ENCODE peak calls at places on chromosomes 11 and 22, in nine cellular contexts. N is neural crest cell; S is brain microvascular endothelial cell; G is NCI-H345; E is activated CD4-positive, alpha-beta T cell treated with anti-CD3 and anti-CD28 coated beads, Interleukin-2, amount 50 U/mL, for 1 hour; M is naive thymus-derived CD8-positive, alpha-beta T cell; T is globus pallidus; Q is pancreas; Z is coronary artery. U is an unnamed sample.

GRCh38 chr11:110176366-110177056 is 83.3 kb downstream of the ZC3H12C start:
- DNase-seq in G (no peak), E (no peak), N (no peak), S (no peak), T (no peak), Z (no peak), M (no peak), Q (no peak), U (no peak)

GRCh38 chr22:49013707-49014106 is 814.0 kb downstream of the BRD1 start:
- DNase-seq in M (no peak), Q (no peak), N (no peak), G (no peak), T (no peak), E (no peak), Z (no peak), S (no peak), U (no peak)

GRCh38 chr11:94501522-94501921 is 7.7 kb downstream of the ANKRD49 start:
- DNase-seq in Z (no peak), N (no peak), Q (no peak), G (no peak), M (no peak), T (no peak), E (no peak), S (no peak), U (peak)

GRCh38 chr11:12243511-12243910 is 133.1 kb downstream of the MICAL2 start:
- DNase-seq in N (no peak), T (no peak), M (no peak), Z (no peak), S (no peak), G (peak), Q (no peak), E (no peak), U (no peak)

GRCh38 chr11:120511116-120511803 is at the start of gene GRIK4:
- DNase-seq in N (peak), Q (peak), M (peak), T (peak), S (peak), G (peak), Z (peak), E (peak), U (peak)

GRCh38 chr22:22936915-22937656 is 49.5 kb downstream of the IGLL5 start:
- DNase-seq in N (no peak), S (no peak), G (no peak), T (no peak), E (no peak), Q (no peak), Z (no peak), M (no peak), U (no peak)

GRCh38 chr11:39374963-39375698 is 2084.3 kb downstream of the LRRC4C start:
- DNase-seq in Z (no peak), S (no peak), N (peak), G (peak), M (peak), T (peak), E (no peak), Q (no peak), U (peak)

GRCh38 chr11:64094463-64095223 is 58.9 kb downstream of the FLRT1 start:
- DNase-seq in N (no peak), Z (no peak), S (peak), T (no peak), E (no peak), G (no peak), M (no peak), Q (no peak), U (no peak)